ENCODE peak calls at places on chromosomes 2 and 18, in four cellular contexts. R is GM12878, J is adrenal gland, Q is NCI-H1436. P is an unnamed sample.

GRCh38 chr18:35311506-35311905 is 21.5 kb upstream of the ZSCAN30 start:
- DNase-seq in R (no peak), J (peak), Q (no peak), P (no peak)

GRCh38 chr2:21438949-21439348 is 315.2 kb downstream of the TDRD15 start:
- DNase-seq in R (no peak), J (no peak), Q (no peak), P (no peak)

GRCh38 chr2:33013684-33014110 is 66.9 kb downstream of the LTBP1 start:
- DNase-seq in R (no peak), J (no peak), Q (no peak), P (no peak)

GRCh38 chr2:72605836-72606442 is 219.9 kb downstream of the EXOC6B start:
- DNase-seq in R (no peak), J (no peak), Q (no peak), P (no peak)

GRCh38 chr18:70148039-70148438 is 57.4 kb downstream of the RTTN start:
- DNase-seq in R (no peak), J (no peak), Q (no peak), P (no peak)

GRCh38 chr2:165237056-165237455 is 2.2 kb upstream of the SCN2A start:
- DNase-seq in R (no peak), J (no peak), Q (no peak), P (no peak)

GRCh38 chr18:63237911-63238710 is 81.5 kb downstream of the BCL2 start:
- DNase-seq in R (no peak), J (peak), Q (no peak), P (no peak)

GRCh38 chr18:48027401-48027931 is 97.0 kb upstream of the SMAD2 start:
- DNase-seq in R (no peak), J (peak), Q (no peak), P (no peak)

GRCh38 chr2:188380280-188380679 is 88.6 kb downstream of the GULP1 start:
- DNase-seq in R (no peak), J (no peak), Q (no peak), P (no peak)

GRCh38 chr2:29966256-29966655 is 44.9 kb upstream of the ALK start:
- DNase-seq in R (no peak), J (no peak), Q (no peak), P (no peak)

P was measured in hippocampal formation.